ENCODE peak calls at places on chromosomes 13 and 19, in six cellular contexts. U is tibial artery, D is amniotic stem cell, K is fibroblast of villous mesenchyme, O is neural crest cell, R is mucosa of descending colon. F is an unnamed sample.

GRCh38 chr19:40006273-40006691 is 9.4 kb downstream of the ZNF546 start:
- DNase-seq in U (no peak), D (no peak), K (peak; percentile 59), O (no peak), R (no peak), F (peak; percentile 29)

GRCh38 chr19:34298891-34299510 is 44.6 kb downstream of the GARRE1 start:
- DNase-seq in U (no peak), D (no peak), K (no peak), O (no peak), R (peak; percentile 64), F (no peak)

GRCh38 chr13:89401209-89401810 is 1730.1 kb downstream of the SLITRK5 start:
- DNase-seq in U (no peak), D (no peak), K (peak; percentile 25), O (no peak), R (no peak), F (peak; percentile 36)

GRCh38 chr13:37136187-37136586 is 30.7 kb upstream of the CSNK1A1L start:
- DNase-seq in U (no peak), D (no peak), K (peak; percentile 30), O (no peak), R (no peak), F (peak; percentile 15)

GRCh38 chr19:35100588-35101533 is 14.8 kb upstream of the FXYD3 start:
- DNase-seq in U (no peak), D (no peak), K (no peak), O (no peak), R (no peak), F (no peak)

GRCh38 chr19:39341122-39341719 is 1.0 kb upstream of the SAMD4B start:
- DNase-seq in U (no peak), D (no peak), K (no peak), O (peak; percentile 36), R (peak; percentile 61), F (peak; percentile 67)

GRCh38 chr13:42816538-42816937 is 35.2 kb downstream of the FAM216B start:
- DNase-seq in U (no peak), D (no peak), K (no peak), O (no peak), R (no peak), F (no peak)

GRCh38 chr13:40178130-40178529 is 488.3 kb downstream of the FOXO1 start:
- DNase-seq in U (no peak), D (no peak), K (no peak), O (no peak), R (no peak), F (no peak)

GRCh38 chr13:81395368-81395767 is 1054.4 kb upstream of the SPRY2 start:
- DNase-seq in U (no peak), D (no peak), K (no peak), O (peak; percentile 4), R (peak; percentile 68), F (no peak)

GRCh38 chr19:56295531-56296455 is 18.8 kb downstream of the ZSCAN5A start:
- DNase-seq in U (no peak), D (no peak), K (no peak), O (no peak), R (no peak), F (no peak)

GRCh38 chr13:107864543-107865460 is 350.5 kb downstream of the LIG4 start:
- DNase-seq in U (no peak), D (peak; percentile 79), K (peak; percentile 73), O (peak; percentile 72), R (no peak), F (peak; percentile 88)

GRCh38 chr19:32403291-32403995 is 2.1 kb upstream of the DPY19L3 start:
- DNase-seq in U (no peak), D (no peak), K (no peak), O (no peak), R (no peak), F (no peak)

GRCh38 chr19:17703823-17704463 is 15.3 kb upstream of the MAP1S start:
- DNase-seq in U (no peak), D (no peak), K (peak; percentile 33), O (peak; percentile 56), R (peak; percentile 73), F (peak; percentile 41)

GRCh38 chr13:79805317-79805716 is 324.4 kb downstream of the NDFIP2 start:
- DNase-seq in U (no peak), D (no peak), K (no peak), O (no peak), R (no peak), F (no peak)

GRCh38 chr19:41705393-41706174 is 2.8 kb upstream of the CEACAM5 start:
- DNase-seq in U (peak; percentile 52), D (no peak), K (peak; percentile 5), O (no peak), R (peak; percentile 71), F (peak; percentile 27)

GRCh38 chr13:28159057-28159456 is 20.7 kb downstream of the PAN3 start:
- DNase-seq in U (no peak), D (no peak), K (no peak), O (no peak), R (no peak), F (no peak)

GRCh38 chr19:31674503-31675186 is 325.4 kb upstream of the TSHZ3 start:
- DNase-seq in U (no peak), D (no peak), K (no peak), O (no peak), R (no peak), F (no peak)

GRCh38 chr19:18756896-18757295 is 34.2 kb downstream of the COMP start:
- DNase-seq in U (no peak), D (no peak), K (no peak), O (no peak), R (no peak), F (no peak)

GRCh38 chr19:14333101-14333871 is 48.0 kb upstream of the ADGRE5 start:
- DNase-seq in U (no peak), D (no peak), K (peak; percentile 30), O (peak; percentile 18), R (peak; percentile 80), F (peak; percentile 12)

GRCh38 chr19:46728693-46729339 is 11.9 kb upstream of the PRKD2 start:
- DNase-seq in U (no peak), D (peak; percentile 32), K (peak; percentile 56), O (peak; percentile 65), R (peak; percentile 83), F (peak; percentile 80)

GRCh38 chr19:17626456-17626855 is 61.7 kb downstream of the UNC13A start:
- DNase-seq in U (no peak), D (no peak), K (no peak), O (no peak), R (no peak), F (no peak)

GRCh38 chr19:17333611-17334413 is 843 bp downstream of the ANO8 start:
- DNase-seq in U (no peak), D (no peak), K (peak; percentile 68), O (no peak), R (peak; percentile 61), F (peak; percentile 65)

GRCh38 chr19:53927745-53928144 is 18.7 kb downstream of the CACNG7 start:
- DNase-seq in U (no peak), D (peak; percentile 36), K (peak; percentile 72), O (peak; percentile 43), R (no peak), F (peak; percentile 74)

GRCh38 chr13:43883636-43884035 is 3.9 kb downstream of the LACC1 start:
- DNase-seq in U (no peak), D (no peak), K (no peak), O (no peak), R (no peak), F (no peak)

GRCh38 chr13:40922437-40923040 is 96.6 kb downstream of the ELF1 start:
- DNase-seq in U (no peak), D (no peak), K (peak; percentile 16), O (no peak), R (peak; percentile 84), F (no peak)

GRCh38 chr19:31289381-31289880 is 59.8 kb downstream of the TSHZ3 start:
- DNase-seq in U (peak; percentile 41), D (no peak), K (no peak), O (no peak), R (no peak), F (no peak)

GRCh38 chr19:38669532-38669931 is 22.1 kb downstream of the ACTN4 start:
- DNase-seq in U (no peak), D (no peak), K (no peak), O (no peak), R (peak; percentile 43), F (no peak)

GRCh38 chr13:27349458-27349857 is 75.0 kb upstream of the GTF3A start:
- DNase-seq in U (no peak), D (no peak), K (peak; percentile 49), O (no peak), R (no peak), F (peak; percentile 28)

GRCh38 chr19:47240996-47241918 is 10.3 kb upstream of the BBC3 start:
- DNase-seq in U (no peak), D (peak; percentile 64), K (peak; percentile 72), O (no peak), R (peak; percentile 81), F (peak; percentile 84)

GRCh38 chr13:101412076-101412475 is 4.2 kb downstream of the NALCN start:
- DNase-seq in U (no peak), D (no peak), K (no peak), O (no peak), R (no peak), F (no peak)

GRCh38 chr13:108981407-108981806 is 352.0 kb downstream of the MYO16 start:
- DNase-seq in U (no peak), D (no peak), K (no peak), O (no peak), R (no peak), F (no peak)

GRCh38 chr19:45179063-45179847 is 671 bp downstream of the BLOC1S3 start:
- DNase-seq in U (no peak), D (no peak), K (peak; percentile 70), O (no peak), R (peak; percentile 65), F (peak; percentile 73)

GRCh38 chr13:99197257-99197651 is 3.4 kb upstream of the UBAC2 start:
- DNase-seq in U (no peak), D (no peak), K (no peak), O (no peak), R (peak; percentile 65), F (no peak)

F was measured in adipocyte.